ENCODE peak calls at places on chromosomes 2 and 18, in nine cellular contexts. E, J, L, Q, M, D, Y, R and A are unnamed samples.

GRCh38 chr2:144166743-144167142 is 353.2 kb downstream of the ZEB2 start:
- DNase-seq in E (no peak), J (no peak), L (no peak), Q (no peak), M (no peak), D (no peak), Y (no peak), R (no peak), A (no peak)

GRCh38 chr2:171482877-171483276 is 39.4 kb upstream of the CYBRD1 start:
- DNase-seq in E (peak; percentile 37), J (no peak), L (peak; percentile 70), Q (no peak), M (no peak), D (no peak), Y (no peak), R (peak; percentile 50), A (no peak)

GRCh38 chr2:157256621-157257020 is 884 bp upstream of the GALNT5 start:
- DNase-seq in E (no peak), J (peak; percentile 42), L (peak; percentile 39), Q (no peak), M (no peak), D (no peak), Y (no peak), R (no peak), A (no peak)

GRCh38 chr18:51051105-51051712 is 21.2 kb downstream of the SMAD4 start:
- DNase-seq in E (no peak), J (peak; percentile 56), L (peak; percentile 41), Q (no peak), M (peak; percentile 73), D (no peak), Y (no peak), R (no peak), A (no peak)

GRCh38 chr18:62196079-62196478 is 9.0 kb downstream of the RELCH start:
- DNase-seq in E (no peak), J (peak; percentile 11), L (no peak), Q (no peak), M (no peak), D (no peak), Y (no peak), R (no peak), A (no peak)

GRCh38 chr2:229206548-229206947 is 64.5 kb downstream of the PID1 start:
- DNase-seq in E (no peak), J (no peak), L (no peak), Q (no peak), M (no peak), D (no peak), Y (no peak), R (no peak), A (no peak)

GRCh38 chr2:238379096-238379810 is 47.5 kb upstream of the ASB1 start:
- DNase-seq in E (no peak), J (peak; percentile 16), L (peak; percentile 92), Q (no peak), M (peak; percentile 77), D (peak; percentile 62), Y (no peak), R (no peak), A (peak; percentile 10)

GRCh38 chr2:148027822-148028221 is 6.9 kb downstream of the MBD5 start:
- DNase-seq in E (no peak), J (no peak), L (peak; percentile 16), Q (no peak), M (no peak), D (no peak), Y (no peak), R (no peak), A (no peak)

GRCh38 chr2:219125225-219125885 is 35.3 kb downstream of the NHEJ1 start:
- DNase-seq in E (peak; percentile 11), J (peak; percentile 83), L (peak; percentile 98), Q (peak; percentile 31), M (peak; percentile 95), D (peak; percentile 81), Y (no peak), R (no peak), A (peak; percentile 94)

GRCh38 chr2:55865095-55865835 is 58.3 kb downstream of the EFEMP1 start:
- DNase-seq in E (no peak), J (no peak), L (peak; percentile 75), Q (no peak), M (peak; percentile 60), D (no peak), Y (no peak), R (peak; percentile 65), A (no peak)

GRCh38 chr2:58155160-58155778 is 85.9 kb downstream of the FANCL start:
- DNase-seq in E (no peak), J (no peak), L (no peak), Q (no peak), M (no peak), D (no peak), Y (no peak), R (no peak), A (no peak)

GRCh38 chr2:30232027-30232800 is 880 bp downstream of the LBH start:
- DNase-seq in E (no peak), J (peak; percentile 47), L (peak; percentile 63), Q (peak; percentile 75), M (peak; percentile 51), D (peak; percentile 72), Y (peak; percentile 70), R (no peak), A (no peak)

GRCh38 chr2:223598994-223599645 is 3.0 kb downstream of the SCG2 start:
- DNase-seq in E (peak; percentile 52), J (no peak), L (peak; percentile 89), Q (no peak), M (peak; percentile 88), D (no peak), Y (no peak), R (no peak), A (no peak)

GRCh38 chr2:211745295-211746097 is 793.1 kb downstream of the ERBB4 start:
- DNase-seq in E (no peak), J (peak; percentile 33), L (peak; percentile 53), Q (no peak), M (peak; percentile 71), D (no peak), Y (no peak), R (no peak), A (no peak)

DNA sequence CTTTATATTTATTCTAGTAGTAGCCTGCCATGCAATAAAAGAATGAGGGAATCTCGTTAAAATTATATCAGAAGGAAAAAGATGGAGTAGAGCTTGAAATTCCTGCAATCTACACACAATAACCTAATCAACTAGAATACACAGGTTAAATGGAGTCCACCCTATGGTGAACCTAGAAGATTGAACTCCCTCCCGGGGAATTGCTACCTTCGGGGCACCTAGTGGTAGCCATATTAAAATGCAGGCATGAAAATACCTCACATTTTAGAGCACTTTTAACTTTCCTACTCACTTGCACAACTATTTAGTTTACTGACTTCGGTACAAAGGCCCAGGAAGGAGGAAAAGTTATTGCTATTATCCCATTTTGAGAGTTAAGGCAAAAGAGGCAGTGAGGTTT is 174.5 kb downstream of the SS18 start:
- DNase-seq in E (no peak), J (peak; percentile 11), L (no peak), Q (no peak), M (no peak), D (no peak), Y (no peak), R (no peak), A (no peak)
- TF ChIP-seq CTCF in E (no peak), J (peak; percentile 24), L (peak; percentile 6), Q (no peak), M (peak; percentile 7), D (no peak), Y (no peak), R (no peak), A (peak; percentile 33)

DNA sequence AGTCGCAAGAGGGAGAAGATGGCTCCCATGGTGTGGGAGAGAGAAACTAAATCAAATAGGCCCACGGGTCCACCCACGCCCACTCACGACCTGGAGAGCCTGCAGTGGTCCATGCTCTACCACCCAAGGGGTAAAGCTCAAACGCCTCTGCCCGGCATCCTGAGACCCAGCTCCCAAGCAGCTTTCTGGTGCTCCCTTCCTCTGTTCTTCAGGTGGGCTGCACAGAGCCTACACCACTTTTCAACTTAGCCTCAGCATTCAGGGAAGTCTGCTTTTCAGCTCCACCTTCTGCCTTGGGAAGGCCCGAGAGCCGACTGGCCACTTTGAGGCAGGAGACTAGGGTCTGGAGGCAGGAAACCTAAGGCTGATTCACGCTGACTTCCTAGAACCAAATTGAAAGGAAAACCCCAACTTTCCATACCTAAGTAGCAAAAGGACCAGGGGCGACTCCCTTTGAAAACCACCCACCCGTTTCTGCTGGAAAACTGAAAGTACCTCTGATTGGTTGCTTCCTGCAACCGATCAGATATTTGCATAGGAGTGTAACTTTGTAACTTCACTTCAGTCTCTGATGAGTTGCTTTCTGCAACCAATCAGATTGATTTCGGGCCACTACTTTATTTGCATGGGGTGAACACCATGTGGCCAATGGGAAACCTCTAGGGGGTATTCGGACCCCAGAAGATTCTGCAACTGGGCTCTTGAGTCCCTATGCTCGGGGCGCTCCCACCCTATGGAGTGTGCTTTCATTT is 26.8 kb upstream of the SPATA3 start:
- DNase-seq in E (no peak), J (no peak), L (no peak), Q (no peak), M (no peak), D (no peak), Y (no peak), R (no peak), A (no peak)
- H3K4me3 ChIP-seq in E (no peak overlapping the region), J (peak overlapping the region; percentile 20), L (peak overlapping the region; percentile 20), Q (peak overlapping the region; percentile 14), M (no peak overlapping the region), D (peak overlapping the region; percentile 19), Y (no peak overlapping the region), R (no peak overlapping the region), A (no peak overlapping the region)

GRCh38 chr2:167689444-167689843 is 558.0 kb downstream of the STK39 start:
- DNase-seq in E (no peak), J (peak; percentile 30), L (no peak), Q (no peak), M (no peak), D (no peak), Y (no peak), R (no peak), A (no peak)
- TF ChIP-seq CTCF in E (no peak), J (peak; percentile 41), L (peak; percentile 5), Q (no peak), M (peak; percentile 7), D (no peak), Y (no peak), R (no peak), A (peak; percentile 26)

DNA sequence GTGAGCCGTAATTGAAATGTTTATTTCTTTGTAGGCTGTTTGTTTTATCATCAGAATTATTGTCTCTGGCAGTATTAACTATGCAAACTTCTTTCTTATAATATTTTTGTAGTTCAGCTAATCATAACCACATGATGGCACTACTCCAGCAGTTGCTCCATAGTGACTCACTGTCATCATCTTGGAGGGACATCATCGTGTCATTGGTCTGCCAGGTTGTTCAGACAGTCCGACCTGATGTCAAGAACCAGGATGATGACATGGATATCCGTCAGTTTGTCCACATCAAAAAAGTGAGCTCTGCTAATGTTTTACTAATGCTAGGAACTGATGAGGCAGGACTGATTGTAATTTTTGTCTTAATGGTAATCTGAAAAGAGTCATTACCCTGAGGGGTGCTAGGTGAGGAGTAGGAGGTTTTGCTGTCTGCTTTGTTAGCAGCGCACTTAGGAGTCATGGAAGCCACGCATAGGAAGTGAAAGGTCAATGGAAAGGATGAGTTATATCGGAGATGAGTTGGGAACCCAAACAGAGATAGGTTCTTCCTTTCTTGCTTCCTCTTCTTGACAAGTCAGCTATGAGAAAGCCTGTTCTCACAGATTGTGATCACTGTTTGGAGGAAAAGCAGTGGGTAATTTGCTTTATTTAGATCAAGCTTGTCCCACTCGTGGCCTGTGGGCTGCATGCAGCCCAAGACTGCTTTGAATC is 49.2 kb downstream of the PIKFYVE start:
- DNase-seq in E (no peak), J (no peak), L (peak; percentile 11), Q (peak; percentile 48), M (peak; percentile 30), D (no peak), Y (no peak), R (no peak), A (no peak)
- H3K4me3 ChIP-seq in E (no peak overlapping the region), J (no peak overlapping the region), L (no peak overlapping the region), Q (no peak overlapping the region), M (no peak overlapping the region), D (no peak overlapping the region), Y (no peak overlapping the region), R (no peak overlapping the region), A (no peak overlapping the region)